ENCODE peak calls at places on chromosomes 3 and 15, in six cellular contexts. K is CD8-positive, alpha-beta T cell; G is uterus; Q is GM23338; Z is ovary; I is HepG2. M is an unnamed sample.

GRCh38 chr3:167032267-167032876 is 347.7 kb downstream of the ZBBX start:
- DNase-seq in I (peak), K (no peak), Q (peak), Z (no peak), G (no peak), M (no peak)

GRCh38 chr3:122406198-122406597 is 9.7 kb downstream of the WDR5B start:
- DNase-seq in K (no peak), Q (no peak), I (no peak), Z (no peak), G (no peak), M (no peak)

GRCh38 chr15:96285306-96285705 is 45.2 kb upstream of the NR2F2 start:
- DNase-seq in K (no peak), I (no peak), G (peak), Z (peak), Q (no peak), M (peak)

GRCh38 chr15:86236721-86237121 is 157.1 kb downstream of the AGBL1 start:
- DNase-seq in I (no peak), K (no peak), G (no peak), Z (no peak), Q (peak), M (no peak)

GRCh38 chr3:5115506-5116162 is 6.5 kb upstream of the ARL8B start:
- DNase-seq in G (no peak), Q (no peak), K (no peak), Z (no peak), I (no peak), M (no peak)

GRCh38 chr3:160860346-160860745 is 104.3 kb downstream of the PPM1L start:
- DNase-seq in G (no peak), Z (no peak), I (no peak), K (no peak), Q (no peak), M (no peak)

GRCh38 chr15:49297584-49297983 is 125.5 kb upstream of the FGF7 start:
- DNase-seq in I (no peak), Z (no peak), G (no peak), K (no peak), Q (no peak), M (no peak)

GRCh38 chr3:122793568-122794416 is at the start of gene HSPBAP1:
- DNase-seq in G (peak), K (peak), Z (peak), Q (peak), I (peak), M (peak)

GRCh38 chr3:28835751-28836150 is 445.1 kb upstream of the RBMS3 start:
- DNase-seq in K (no peak), Q (peak), Z (peak), G (no peak), I (no peak), M (peak)

DNA sequence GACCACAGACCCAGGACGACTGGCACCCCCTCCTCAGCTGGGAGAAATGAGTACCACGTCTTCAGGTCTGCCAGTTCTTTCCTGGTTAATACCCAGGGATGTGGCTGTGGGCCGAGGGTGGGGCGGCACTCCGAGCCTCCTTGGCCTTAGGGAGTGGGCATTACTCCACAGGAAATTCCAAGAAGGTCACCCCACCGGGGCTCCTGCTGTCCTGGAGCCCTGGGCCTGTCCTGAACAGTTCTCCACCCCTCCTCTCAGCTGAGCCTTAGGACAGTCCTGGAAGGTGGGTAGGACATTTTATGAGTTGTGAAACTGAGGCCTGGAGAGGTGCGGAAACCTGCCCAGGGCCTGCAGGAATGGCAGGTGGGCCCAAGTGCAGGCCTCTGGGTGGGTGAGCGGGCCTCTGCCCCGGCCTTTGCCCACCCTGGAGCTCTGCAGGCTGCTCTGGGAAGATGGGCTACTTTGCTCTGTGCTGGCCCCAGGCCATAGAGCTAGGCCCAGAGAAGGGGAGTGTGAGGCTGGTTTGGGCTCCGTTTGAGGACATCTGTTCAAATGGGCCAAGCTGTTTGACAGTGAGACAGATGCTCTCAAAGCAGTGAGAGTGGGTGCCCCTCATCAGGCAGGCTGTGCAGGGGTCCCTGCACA is 103.1 kb downstream of the TMEM266 start:
- DNase-seq in I (no peak), Z (no peak), G (no peak), Q (no peak), K (no peak), M (no peak)
- H3K27ac ChIP-seq in I (no peak), Z (peak), G (peak), Q (no peak), K (no peak), M (no peak)

DNA sequence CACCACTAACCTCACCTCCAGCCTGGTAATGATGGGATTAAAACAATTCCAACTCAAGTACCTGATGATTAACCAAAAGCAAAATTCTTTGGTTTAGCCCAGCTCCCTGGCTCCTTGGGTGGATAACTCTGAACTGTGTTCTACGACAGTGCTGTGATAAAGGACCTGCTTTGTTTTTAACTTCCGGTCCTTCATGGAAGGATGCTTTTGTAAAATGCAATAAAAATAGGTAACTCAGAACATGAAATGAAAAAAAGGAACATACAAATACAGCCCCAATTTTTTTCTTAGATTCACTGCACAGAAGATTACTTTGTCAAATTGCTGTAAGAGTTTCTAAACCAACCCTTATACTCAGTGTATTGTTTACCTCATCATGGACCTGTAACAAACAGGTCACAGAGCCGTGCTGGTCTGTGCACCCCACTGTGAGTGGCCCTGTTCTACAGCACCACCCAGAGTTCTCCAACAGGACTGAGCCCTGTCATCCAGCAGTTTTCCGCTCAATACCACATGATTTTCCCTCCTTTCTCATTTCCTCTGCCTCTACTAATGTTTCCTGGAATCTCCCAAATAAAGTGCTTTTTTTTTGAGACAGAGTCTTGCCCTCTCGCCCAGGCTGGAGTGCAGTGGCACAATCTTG is 4.9 kb upstream of the PCYT1A start:
- DNase-seq in Z (no peak), I (peak), K (no peak), G (no peak), Q (peak), M (no peak)
- TF ChIP-seq CTCF in Z (no peak), I (peak), K (no peak), G (no peak), Q (peak), M (no peak)

DNA sequence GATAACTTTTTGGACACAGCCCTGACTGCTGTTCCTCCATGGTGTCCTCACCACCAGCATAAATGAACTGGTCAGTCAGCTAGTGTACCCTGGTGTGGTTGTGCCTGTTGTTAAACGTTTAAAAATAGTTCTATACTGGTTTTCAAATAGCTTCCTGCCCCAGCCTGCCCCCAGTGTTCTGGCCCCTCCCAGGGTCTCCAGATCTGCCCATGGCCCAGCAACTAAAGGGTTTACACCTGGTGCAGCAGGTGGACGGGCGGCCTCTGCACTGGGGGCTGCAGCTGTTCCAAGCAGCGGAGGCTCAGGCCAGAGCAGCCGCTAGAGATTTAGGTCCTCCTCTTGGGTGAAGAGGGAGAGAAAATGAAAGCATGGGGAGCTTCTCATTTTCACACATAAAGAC is 6.1 kb upstream of the NR2E3 start:
- DNase-seq in Q (no peak), G (no peak), I (no peak), Z (no peak), K (no peak), M (no peak)
- H3K27ac ChIP-seq in Q (no peak), G (no peak), I (no peak), Z (no peak), K (no peak), M (no peak)

GRCh38 chr15:99472416-99473145 is 93.2 kb upstream of the MEF2A start:
- DNase-seq in Z (peak), K (no peak), I (peak), G (no peak), Q (no peak), M (no peak)

GRCh38 chr15:99467861-99468460 is 97.8 kb upstream of the MEF2A start:
- DNase-seq in I (no peak), Z (no peak), Q (no peak), K (no peak), G (no peak), M (no peak)

GRCh38 chr15:99467338-99467720 is 98.5 kb upstream of the MEF2A start:
- DNase-seq in G (no peak), I (no peak), Z (no peak), K (no peak), Q (no peak), M (no peak)

GRCh38 chr15:99464137-99464536 is 101.6 kb upstream of the MEF2A start:
- DNase-seq in K (no peak), I (no peak), Z (no peak), Q (no peak), G (no peak), M (no peak)

DNA sequence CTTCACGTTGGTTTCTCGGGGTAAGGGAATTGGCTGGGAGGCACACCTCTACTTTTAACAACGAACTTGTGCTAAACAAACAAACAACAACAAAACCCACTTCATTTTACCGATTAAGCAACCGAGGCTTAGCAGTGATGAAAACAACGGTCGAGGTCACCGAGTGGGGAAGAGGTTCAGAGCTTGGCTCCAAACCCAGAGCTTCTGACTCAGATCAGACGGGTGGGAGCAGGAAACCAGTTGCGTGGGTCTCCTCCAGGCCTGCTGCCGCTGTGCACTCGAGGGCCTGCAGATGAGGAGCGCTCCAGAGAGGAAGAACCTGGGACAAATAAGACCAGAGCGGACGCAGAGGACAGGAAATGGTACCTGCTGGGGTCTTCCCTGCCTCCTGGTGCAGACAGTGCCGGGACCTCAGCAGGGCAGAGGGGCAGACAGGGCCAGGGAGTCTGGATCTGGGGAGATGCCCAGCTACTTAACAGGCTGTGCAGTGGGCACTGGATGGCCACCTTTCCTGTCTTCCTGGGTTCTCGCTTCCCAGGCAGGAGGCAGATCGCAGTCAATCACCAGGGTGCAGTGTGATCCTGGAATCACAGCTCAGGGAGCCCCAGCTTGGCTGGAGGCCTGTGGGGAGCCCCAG is 99.0 kb upstream of the MEF2A start:
- DNase-seq in K (no peak), Z (no peak), Q (no peak), I (no peak), G (no peak), M (no peak)
- TF ChIP-seq CTCF in K (no peak), Z (no peak), Q (peak), I (no peak), G (no peak), M (no peak)

GRCh38 chr3:61928020-61928419 is 366.6 kb downstream of the PTPRG start:
- DNase-seq in Z (no peak), Q (no peak), I (no peak), G (no peak), K (no peak), M (no peak)
- H3K27ac ChIP-seq in Z (no peak), Q (no peak), I (no peak), G (peak), K (no peak), M (no peak)

DNA sequence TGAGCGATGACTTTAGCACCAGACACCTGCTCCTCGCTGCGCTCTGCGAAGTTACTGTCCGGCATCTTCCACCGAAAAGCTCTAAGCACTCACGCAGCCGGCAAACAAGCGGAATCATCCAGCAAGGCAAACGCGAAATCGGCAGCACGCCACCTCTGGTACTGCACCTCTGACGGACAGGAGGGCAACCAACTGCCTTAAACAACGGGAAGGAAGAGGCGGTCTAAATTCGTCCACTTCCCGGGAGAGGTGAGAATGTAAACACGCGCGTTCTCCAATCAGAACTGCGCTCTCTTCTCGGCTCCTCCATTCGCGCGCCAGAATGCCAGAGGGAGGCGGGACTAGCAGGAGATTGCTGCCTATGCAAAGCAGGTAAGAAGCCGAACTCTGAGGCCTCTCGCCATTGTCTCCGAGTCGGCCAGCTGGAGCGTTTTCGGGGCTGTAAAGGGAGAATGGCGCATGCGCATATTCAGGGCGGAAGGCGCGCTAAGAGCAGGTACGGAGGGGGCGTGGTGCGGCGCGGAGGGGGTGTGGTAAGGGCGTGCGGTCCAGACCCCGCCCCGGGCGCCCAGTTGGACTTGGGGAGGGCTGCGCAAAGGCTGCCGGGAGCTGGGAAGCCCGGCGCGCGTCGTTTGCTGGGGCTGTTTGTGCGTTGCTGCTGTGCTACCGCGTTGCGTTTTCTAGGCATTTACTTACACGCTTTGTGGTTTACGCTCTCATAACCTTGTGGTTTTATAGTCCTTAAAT is at the start of the genes BTD and HACL1:
- DNase-seq in K (peak), G (peak), I (peak), Q (peak), Z (peak), M (peak)
- TF ChIP-seq CTCF in K (peak), G (no peak), I (peak), Q (peak), Z (no peak), M (peak)

DNA sequence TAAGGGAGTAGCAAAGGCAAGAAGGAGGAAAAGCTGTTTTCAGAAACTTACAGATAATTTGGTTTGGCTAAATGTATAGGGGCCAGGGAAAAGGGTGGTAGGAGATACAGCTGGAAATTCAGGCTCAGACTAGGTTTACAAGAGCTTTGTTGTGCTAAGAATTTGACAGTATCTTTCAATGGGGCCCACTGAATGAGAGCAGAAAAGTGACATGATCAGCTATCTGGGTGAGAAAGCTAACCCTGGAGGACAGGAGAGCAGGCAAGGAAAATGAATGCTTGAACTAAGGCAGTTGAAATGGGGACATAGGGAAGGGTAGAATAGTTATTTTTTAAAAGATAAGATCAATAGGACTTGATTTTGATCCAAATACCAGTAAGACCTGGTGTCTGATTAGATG is 2.8 kb upstream of the EIF4G1 start:
- DNase-seq in I (no peak), Q (no peak), K (no peak), G (no peak), Z (no peak), M (no peak)
- H3K27ac ChIP-seq in I (no peak), Q (no peak), K (no peak), G (no peak), Z (no peak), M (no peak)

M was measured in left lung.